ENCODE peak calls at places on chromosomes 7 and 10, in ten cellular contexts. A is H1, K is HCT116, M is upper lobe of left lung, O is transverse colon, T is stomach, J is spleen, P is breast epithelium, Y is K562, E is sigmoid colon. D is an unnamed sample.
A peak's percentile ranks its signal among the peaks of the same experiment; 100 is the strongest.

GRCh38 chr7:141974831-141975230 is 1.3 kb upstream of the TAS2R38 start:
- DNase-seq in A (no peak), K (peak; percentile 28), M (no peak), O (peak; percentile 34), T (peak; percentile 46), J (no peak), P (no peak), Y (no peak), E (no peak), D (no peak)

GRCh38 chr10:33195608-33196376 is 138.7 kb downstream of the NRP1 start:
- DNase-seq in A (no peak), K (no peak), M (no peak), O (no peak), T (no peak), J (no peak), P (no peak), Y (no peak), E (no peak), D (no peak)

GRCh38 chr10:26391701-26392695 is 46.1 kb upstream of the APBB1IP start:
- DNase-seq in A (no peak), K (no peak), M (peak; percentile 38), O (no peak), T (no peak), J (peak; percentile 85), P (no peak), Y (no peak), E (no peak), D (no peak)

GRCh38 chr10:128035557-128035973 is 90.7 kb downstream of the MKI67 start:
- DNase-seq in A (peak; percentile 23), K (peak; percentile 21), M (peak; percentile 61), O (peak; percentile 68), T (peak; percentile 64), J (peak; percentile 90), P (no peak), Y (peak; percentile 44), E (no peak), D (no peak)

GRCh38 chr7:117132385-117133120 is 179.3 kb downstream of the ST7 start:
- DNase-seq in A (no peak), K (peak; percentile 42), M (no peak), O (no peak), T (no peak), J (no peak), P (no peak), Y (no peak), E (no peak), D (no peak)

GRCh38 chr10:114482480-114482879 is 78.2 kb upstream of the AFAP1L2 start:
- DNase-seq in A (no peak), K (no peak), M (no peak), O (no peak), T (no peak), J (no peak), P (no peak), Y (no peak), E (no peak), D (no peak)

GRCh38 chr10:15609291-15609690 is 110.4 kb downstream of the ITGA8 start:
- DNase-seq in A (no peak), K (no peak), M (no peak), O (no peak), T (no peak), J (no peak), P (no peak), Y (no peak), E (no peak), D (no peak)

GRCh38 chr7:96707901-96708774 is 1.5 kb downstream of the SEM1 start:
- DNase-seq in A (no peak), K (no peak), M (no peak), O (no peak), T (no peak), J (no peak), P (no peak), Y (no peak), E (no peak), D (no peak)

GRCh38 chr10:3668276-3668960 is 116.6 kb downstream of the KLF6 start:
- DNase-seq in A (peak; percentile 47), K (no peak), M (peak; percentile 74), O (peak; percentile 52), T (peak; percentile 74), J (peak; percentile 90), P (no peak), Y (peak; percentile 81), E (no peak), D (no peak)

GRCh38 chr7:30278849-30279505 is 5.4 kb upstream of the ZNRF2 start:
- DNase-seq in A (no peak), K (no peak), M (no peak), O (no peak), T (no peak), J (no peak), P (no peak), Y (no peak), E (no peak), D (no peak)

GRCh38 chr10:31020128-31020527 is 11.5 kb downstream of the ZNF438 start:
- DNase-seq in A (no peak), K (no peak), M (no peak), O (no peak), T (no peak), J (no peak), P (no peak), Y (no peak), E (no peak), D (no peak)

GRCh38 chr7:54944179-54944578 is 74.6 kb upstream of the EGFR start:
- DNase-seq in A (no peak), K (no peak), M (peak; percentile 51), O (no peak), T (no peak), J (no peak), P (no peak), Y (no peak), E (no peak), D (no peak)

GRCh38 chr7:106257752-106258151 is 27.0 kb downstream of the NAMPT start:
- DNase-seq in A (no peak), K (no peak), M (no peak), O (no peak), T (no peak), J (no peak), P (no peak), Y (no peak), E (no peak), D (no peak)

GRCh38 chr7:106254525-106255128 is 30.2 kb downstream of the NAMPT start:
- DNase-seq in A (no peak), K (no peak), M (no peak), O (no peak), T (no peak), J (no peak), P (no peak), Y (no peak), E (no peak), D (no peak)

GRCh38 chr7:106252568-106252967 is 32.2 kb downstream of the NAMPT start:
- DNase-seq in A (no peak), K (no peak), M (no peak), O (no peak), T (no peak), J (no peak), P (no peak), Y (no peak), E (no peak), D (no peak)

GRCh38 chr7:106256137-106256536 is 28.6 kb downstream of the NAMPT start:
- DNase-seq in A (no peak), K (no peak), M (no peak), O (no peak), T (no peak), J (no peak), P (no peak), Y (no peak), E (no peak), D (no peak)

DNA sequence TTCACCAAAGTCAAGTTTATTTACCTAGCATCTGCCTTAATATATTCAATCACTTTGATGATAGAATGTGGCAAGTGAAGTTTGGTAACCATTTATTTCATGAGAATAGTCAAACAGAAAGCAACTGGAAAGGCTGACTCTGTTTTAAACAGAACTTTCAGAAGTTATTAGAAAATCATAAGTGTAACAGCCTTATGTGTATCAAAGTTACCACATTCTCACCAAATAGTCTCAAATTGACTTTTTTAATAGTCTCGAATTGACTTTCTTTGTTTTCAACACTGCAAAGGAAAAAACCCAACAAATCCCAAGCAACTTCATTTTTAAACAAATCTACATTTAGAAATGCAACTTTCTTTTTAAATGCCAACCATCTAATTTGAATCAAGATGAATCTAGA is 29.5 kb downstream of the NAMPT start:
- DNase-seq in A (no peak), K (no peak), M (no peak), O (no peak), T (no peak), J (no peak), P (no peak), Y (no peak), E (no peak), D (no peak)
- H3K4me3 ChIP-seq in A (no peak overlapping the region), K (no peak overlapping the region), M (no peak overlapping the region), O (no peak overlapping the region), T (no peak overlapping the region), J (no peak overlapping the region), P (no peak overlapping the region), Y (no peak overlapping the region), E (no peak overlapping the region), D (no peak overlapping the region)

GRCh38 chr10:79088176-79088575 is 19.4 kb downstream of the ZMIZ1 start:
- DNase-seq in A (no peak), K (no peak), M (peak; percentile 78), O (peak; percentile 76), T (peak; percentile 91), J (no peak), P (no peak), Y (no peak), E (no peak), D (no peak)
- TF ChIP-seq POLR2A in A (no peak), K (no peak), M (no peak), O (peak; percentile 52), T (no peak), J (no peak), P (no peak), Y (no peak), E (no peak), D (no peak)

DNA sequence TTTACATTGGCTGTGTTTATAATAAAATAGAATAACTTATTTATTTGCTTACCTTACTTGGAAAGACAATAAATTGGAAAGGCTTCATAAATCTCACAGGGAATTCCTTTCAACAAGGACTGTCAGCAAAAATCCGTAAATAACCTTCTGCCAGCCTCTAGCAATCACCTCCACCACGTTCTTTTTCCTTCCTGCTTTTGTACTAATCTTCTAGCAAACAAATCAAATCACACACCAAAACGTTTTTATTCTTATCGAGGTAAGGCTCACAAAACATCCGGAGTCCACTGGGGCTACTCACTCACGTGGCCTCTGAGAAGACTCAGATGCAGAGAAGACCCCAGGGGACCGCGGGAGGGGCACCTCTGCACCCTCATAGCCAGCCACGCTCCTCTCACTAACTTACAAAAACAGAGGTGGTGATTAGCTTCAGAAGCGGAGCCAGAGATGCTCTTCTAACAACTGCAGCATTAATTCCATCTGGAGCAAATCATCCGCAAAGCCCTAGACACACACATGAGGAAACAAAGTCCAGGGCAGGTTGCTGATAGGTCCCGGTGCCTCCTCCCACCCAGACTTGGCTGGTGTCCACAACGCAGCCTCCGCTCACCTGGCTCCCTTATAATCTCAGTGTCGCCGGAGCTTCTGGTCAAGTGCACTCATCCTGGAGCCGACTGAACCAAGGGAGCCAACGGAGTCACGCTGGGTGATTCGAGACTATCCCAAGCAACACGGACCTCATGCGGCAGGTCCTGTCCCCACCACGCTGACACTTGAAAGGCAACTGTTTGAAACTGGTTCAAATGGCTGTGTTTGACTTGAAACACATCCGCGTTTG is 22.5 kb downstream of the CTBP2 start:
- DNase-seq in A (no peak), K (no peak), M (no peak), O (peak; percentile 80), T (peak; percentile 84), J (peak; percentile 66), P (no peak), Y (no peak), E (no peak), D (no peak)
- TF ChIP-seq POLR2AphosphoS5 in A (no peak), K (no peak), M (no peak), O (peak; percentile 17), T (peak; percentile 10), J (no peak), P (no peak), Y (no peak), E (no peak), D (no peak)

GRCh38 chr7:32069251-32069650 is 956 bp downstream of the PDE1C start:
- DNase-seq in A (no peak), K (no peak), M (no peak), O (no peak), T (no peak), J (no peak), P (no peak), Y (no peak), E (no peak), D (no peak)
- H3K4me3 ChIP-seq in A (no peak overlapping the region), K (no peak overlapping the region), M (peak overlapping the region; percentile 52), O (no peak overlapping the region), T (peak overlapping the region; percentile 47), J (no peak overlapping the region), P (peak overlapping the region; percentile 4), Y (no peak overlapping the region), E (peak overlapping the region; percentile 62), D (peak overlapping the region; percentile 70)